ENCODE peak calls at places on chromosomes 3 and 15, in nine cellular contexts. Z is activated CD8-positive, alpha-beta memory T cell treated with anti-CD3 and anti-CD28 coated beads for 4 hours; T is fibroblast of mammary gland; E is GM12864; S is mucosa of gallbladder; X is AG20443; Q is DMS79 treated with DMSO at 0.1 percent for 48 hours; F is activated T-cell treated with anti-CD3 and anti-CD28 coated beads, Interleukin-2, amount 50 U/mL, for 48 hours; A is transverse colon. B is an unnamed sample.

GRCh38 chr3:41450416-41451231 is 251.3 kb downstream of the CTNNB1 start:
- DNase-seq in Z (no peak), Q (no peak), E (no peak), F (no peak), X (no peak), A (peak; percentile 12), T (no peak), S (no peak), B (peak; percentile 4)

GRCh38 chr15:69078638-69079037 is 64.1 kb downstream of the NOX5 start:
- DNase-seq in Z (no peak), Q (no peak), X (no peak), F (no peak), A (no peak), E (no peak), T (no peak), S (no peak), B (no peak)

GRCh38 chr15:35058534-35059054 is 26.5 kb downstream of the NANOGP8 start:
- DNase-seq in X (no peak), A (no peak), Q (no peak), T (no peak), E (no peak), F (no peak), Z (no peak), S (no peak), B (no peak)

GRCh38 chr3:7630925-7631324 is 770.0 kb downstream of the GRM7 start:
- DNase-seq in Q (no peak), T (peak; percentile 39), A (peak; percentile 7), F (no peak), S (peak; percentile 42), X (no peak), E (no peak), Z (no peak), B (no peak)

GRCh38 chr3:72538070-72538745 is 310.0 kb downstream of the SHQ1 start:
- DNase-seq in S (no peak), F (peak; percentile 33), X (no peak), Z (no peak), T (no peak), E (no peak), Q (peak; percentile 9), A (no peak), B (no peak)

GRCh38 chr15:41417418-41417811 is 520 bp downstream of the RTF1 start:
- DNase-seq in Z (no peak), S (no peak), A (peak; percentile 45), T (peak; percentile 25), Q (no peak), E (no peak), X (peak; percentile 69), F (no peak), B (peak; percentile 36)

GRCh38 chr3:61114316-61114953 is 136.8 kb downstream of the FHIT start:
- DNase-seq in A (no peak), S (no peak), Q (no peak), X (no peak), E (no peak), Z (no peak), F (no peak), T (peak; percentile 17), B (no peak)

GRCh38 chr3:31523543-31523942 is 9.2 kb upstream of the STT3B start:
- DNase-seq in Q (no peak), Z (no peak), E (no peak), T (no peak), X (no peak), A (no peak), S (no peak), F (no peak), B (no peak)

GRCh38 chr15:39194431-39194830 is 386.4 kb upstream of the THBS1 start:
- DNase-seq in T (peak; percentile 75), S (no peak), Z (no peak), F (no peak), X (no peak), E (no peak), Q (no peak), A (no peak), B (peak; percentile 48)

GRCh38 chr3:54649551-54649950 is 278.3 kb downstream of the LRTM1 start:
- DNase-seq in X (no peak), A (no peak), F (no peak), Q (no peak), T (no peak), S (no peak), Z (no peak), E (no peak), B (no peak)

GRCh38 chr3:173275740-173276139 is 121.8 kb upstream of the NLGN1 start:
- DNase-seq in F (no peak), E (no peak), Z (no peak), Q (no peak), T (no peak), A (no peak), X (no peak), S (no peak), B (no peak)

GRCh38 chr3:4834403-4834866 is 144.8 kb upstream of the BHLHE40 start:
- DNase-seq in F (peak; percentile 87), S (peak; percentile 30), Q (no peak), X (no peak), A (peak; percentile 72), T (no peak), Z (peak; percentile 64), E (no peak), B (peak; percentile 84)

GRCh38 chr15:27527490-27528067 is 556.6 kb downstream of the GABRG3 start:
- DNase-seq in Z (no peak), F (no peak), T (no peak), E (no peak), A (no peak), Q (no peak), X (no peak), S (no peak), B (no peak)

GRCh38 chr15:73371812-73372211 is 3.1 kb upstream of the HCN4 start:
- DNase-seq in E (no peak), T (no peak), Q (no peak), A (no peak), F (no peak), Z (no peak), X (no peak), S (no peak), B (no peak)

GRCh38 chr3:112333386-112334334 is 704 bp downstream of the CD200 start:
- DNase-seq in T (no peak), E (no peak), Z (no peak), Q (peak; percentile 58), S (no peak), A (no peak), X (no peak), F (no peak), B (no peak)

GRCh38 chr3:197680955-197681521 is 55.7 kb downstream of the RUBCN start:
- DNase-seq in Q (no peak), E (no peak), S (no peak), F (no peak), X (no peak), A (no peak), T (no peak), Z (no peak), B (no peak)

GRCh38 chr15:28969511-28970085 is 83.8 kb downstream of the APBA2 start:
- DNase-seq in S (no peak), Z (no peak), X (no peak), T (no peak), E (no peak), Q (no peak), A (no peak), F (peak; percentile 7), B (no peak)

GRCh38 chr15:90871716-90872480 is 3.5 kb downstream of the FURIN start:
- DNase-seq in A (peak; percentile 33), S (no peak), X (peak; percentile 51), Q (no peak), E (no peak), Z (no peak), T (no peak), F (peak; percentile 72), B (no peak)

GRCh38 chr15:68584704-68585573 is 6.1 kb downstream of the CORO2B start:
- DNase-seq in F (no peak), Q (no peak), A (no peak), T (no peak), E (no peak), S (no peak), Z (no peak), X (no peak), B (no peak)

GRCh38 chr15:55999635-56000034 is 6.2 kb upstream of the NEDD4 start:
- DNase-seq in E (no peak), S (no peak), Q (no peak), X (no peak), A (no peak), T (no peak), F (no peak), Z (no peak), B (no peak)

GRCh38 chr3:112464264-112464663 is 35.0 kb downstream of the BTLA start:
- DNase-seq in E (peak; percentile 75), Z (no peak), F (no peak), S (no peak), X (no peak), A (no peak), T (no peak), Q (no peak), B (peak; percentile 19)

GRCh38 chr3:163622384-163622783 is 1455.9 kb downstream of the SI start:
- DNase-seq in T (no peak), Z (no peak), A (no peak), S (no peak), Q (no peak), E (no peak), F (no peak), X (no peak), B (peak; percentile 49)

GRCh38 chr3:110413807-110414748 is 657.5 kb upstream of the NECTIN3 start:
- DNase-seq in T (peak; percentile 74), A (no peak), Z (no peak), F (no peak), S (no peak), Q (no peak), E (no peak), X (peak; percentile 67), B (peak; percentile 87)

GRCh38 chr3:150179330-150179729 is 208.6 kb upstream of the PFN2 start:
- DNase-seq in A (no peak), X (no peak), T (no peak), E (no peak), Q (no peak), S (no peak), Z (no peak), F (no peak), B (no peak)

GRCh38 chr3:193207874-193208273 is 33.1 kb upstream of the PLAAT1 start:
- DNase-seq in S (no peak), E (no peak), X (no peak), Q (no peak), A (no peak), F (no peak), T (no peak), Z (no peak), B (no peak)

GRCh38 chr3:177498037-177498857 is 301.0 kb upstream of the TBL1XR1 start:
- DNase-seq in T (peak; percentile 68), E (no peak), F (no peak), A (no peak), X (no peak), Z (no peak), S (peak; percentile 40), Q (peak; percentile 41), B (peak; percentile 45)

GRCh38 chr3:76122007-76122406 is 336.7 kb upstream of the ZNF717 start:
- DNase-seq in S (no peak), A (no peak), F (no peak), T (peak; percentile 26), Z (no peak), Q (no peak), X (peak; percentile 10), E (no peak), B (peak; percentile 45)

GRCh38 chr3:56630966-56631365 is 52.1 kb downstream of the TASOR start:
- DNase-seq in Q (no peak), X (no peak), S (no peak), A (no peak), Z (no peak), E (no peak), T (no peak), F (no peak), B (no peak)

GRCh38 chr15:62125763-62126162 is 39.3 kb downstream of the C2CD4B start:
- DNase-seq in E (no peak), Z (no peak), A (peak; percentile 50), T (peak; percentile 61), Q (peak; percentile 7), X (peak; percentile 58), F (no peak), S (no peak), B (peak; percentile 52)

GRCh38 chr15:88911766-88912118 is 1.4 kb downstream of the MFGE8 start:
- DNase-seq in X (peak; percentile 22), Z (no peak), F (no peak), E (no peak), A (no peak), T (peak; percentile 67), S (no peak), Q (peak; percentile 71), B (peak; percentile 53)

GRCh38 chr3:131658115-131658514 is 155.3 kb upstream of the MRPL3 start:
- DNase-seq in F (no peak), Q (no peak), E (no peak), T (peak; percentile 3), S (no peak), A (no peak), X (no peak), Z (no peak), B (no peak)

B was measured in LHCN-M2.